ENCODE peak calls at places on chromosomes 13 and 19, in four cellular contexts. R, H, A and V are unnamed samples.

GRCh38 chr19:14463747-14464146 is 11.4 kb downstream of the PTGER1 start:
- DNase-seq in A (no peak), H (no peak), R (no peak), V (no peak)

GRCh38 chr13:95920485-95920884 is 132.7 kb downstream of the UGGT2 start:
- DNase-seq in A (no peak), R (no peak), H (no peak), V (no peak)

GRCh38 chr13:27450921-27451461 is 627 bp upstream of the MTIF3 start:
- DNase-seq in H (peak; percentile 42), A (peak; percentile 82), R (peak; percentile 49), V (peak; percentile 92)

GRCh38 chr19:39448271-39448670 is 2.9 kb downstream of the SUPT5H start:
- DNase-seq in A (no peak), H (no peak), R (no peak), V (no peak)

GRCh38 chr13:112693831-112694497 is 4.1 kb downstream of the ATP11A start:
- DNase-seq in A (no peak), R (no peak), H (peak; percentile 61), V (no peak)

GRCh38 chr19:54653181-54653809 is 9.5 kb upstream of the LILRB4 start:
- DNase-seq in H (no peak), R (no peak), A (no peak), V (peak; percentile 17)

GRCh38 chr13:37058801-37059135 is 720 bp downstream of the SUPT20H start:
- DNase-seq in A (no peak), R (no peak), H (no peak), V (no peak)

GRCh38 chr13:113644800-113645199 is 13.2 kb downstream of the ATP4B start:
- DNase-seq in A (no peak), H (no peak), R (no peak), V (no peak)

GRCh38 chr13:53408306-53408705 is 379.7 kb downstream of the OLFM4 start:
- DNase-seq in A (no peak), R (no peak), H (no peak), V (no peak)

GRCh38 chr13:50125556-50126377 is 110.5 kb downstream of the KCNRG start:
- DNase-seq in H (peak; percentile 95), R (peak; percentile 96), A (peak; percentile 99), V (peak; percentile 91)

GRCh38 chr13:111116830-111117229 is 1.7 kb downstream of the ARHGEF7 start:
- DNase-seq in A (no peak), H (no peak), R (no peak), V (no peak)
- H3K4me3 ChIP-seq in A (no peak overlapping the region), H (peak overlapping the region; percentile 76), R (no peak overlapping the region), V (no peak overlapping the region)

GRCh38 chr19:53132231-53132991 is at the start of gene ZNF415:
- DNase-seq in H (peak; percentile 89), A (peak; percentile 79), R (peak; percentile 79), V (peak; percentile 76)

GRCh38 chr19:53131085-53131484 is 1.6 kb downstream of the ZNF415 start:
- DNase-seq in H (no peak), R (no peak), A (no peak), V (no peak)

GRCh38 chr19:53131732-53132131 is 978 bp downstream of the ZNF415 start:
- DNase-seq in A (no peak), H (no peak), R (no peak), V (no peak)

GRCh38 chr19:53140351-53140750 is 7.6 kb upstream of the ZNF415 start:
- DNase-seq in H (no peak), R (no peak), A (no peak), V (no peak)

DNA sequence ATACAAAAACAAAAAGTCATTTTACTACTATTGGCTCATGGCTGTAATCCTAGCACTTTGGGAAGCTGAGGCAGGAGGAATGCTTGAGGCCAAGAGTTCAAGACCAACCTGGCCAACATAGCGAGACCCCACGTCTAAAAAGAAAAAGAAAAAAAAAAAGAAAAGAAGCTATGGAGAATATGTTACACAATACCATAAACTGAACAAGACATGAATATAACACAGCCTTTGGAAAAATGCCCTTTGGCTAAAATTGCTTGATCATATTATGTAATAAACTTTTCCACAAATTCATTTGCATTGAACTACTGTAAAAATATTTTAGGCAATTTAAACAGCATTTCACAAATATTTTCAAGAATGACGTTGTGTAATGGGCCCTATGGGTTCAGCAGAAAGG is 3.7 kb upstream of the ZNF415 start:
- DNase-seq in H (no peak), R (no peak), A (no peak), V (no peak)
- H3K9me3 ChIP-seq in H (peaks cover 30% of the 10 kb centered on the region), R (peaks cover 53% of the 10 kb centered on the region), A (peaks cover 37% of the 10 kb centered on the region), V (peaks cover 5% of the 10 kb centered on the region)

GRCh38 chr19:1401889-1402217 is 511 bp upstream of the GAMT start:
- DNase-seq in A (no peak), R (no peak), H (no peak), V (no peak)

GRCh38 chr19:1399745-1400144 is 1.6 kb downstream of the GAMT start:
- DNase-seq in R (no peak), A (no peak), H (no peak), V (no peak)

GRCh38 chr19:1400281-1401137 is 833 bp downstream of the GAMT start:
- DNase-seq in R (no peak), A (no peak), H (peak; percentile 71), V (peak; percentile 23)

GRCh38 chr19:1401138-1401888 is at the start of gene GAMT:
- DNase-seq in R (peak; percentile 52), A (no peak), H (peak; percentile 58), V (no peak)

GRCh38 chr19:1402411-1403070 is 1.2 kb upstream of the GAMT start:
- DNase-seq in R (no peak), H (no peak), A (no peak), V (no peak)
- H3K27ac ChIP-seq in R (no peak overlapping the region), H (no peak overlapping the region), A (no peak overlapping the region), V (no peak overlapping the region)

DNA sequence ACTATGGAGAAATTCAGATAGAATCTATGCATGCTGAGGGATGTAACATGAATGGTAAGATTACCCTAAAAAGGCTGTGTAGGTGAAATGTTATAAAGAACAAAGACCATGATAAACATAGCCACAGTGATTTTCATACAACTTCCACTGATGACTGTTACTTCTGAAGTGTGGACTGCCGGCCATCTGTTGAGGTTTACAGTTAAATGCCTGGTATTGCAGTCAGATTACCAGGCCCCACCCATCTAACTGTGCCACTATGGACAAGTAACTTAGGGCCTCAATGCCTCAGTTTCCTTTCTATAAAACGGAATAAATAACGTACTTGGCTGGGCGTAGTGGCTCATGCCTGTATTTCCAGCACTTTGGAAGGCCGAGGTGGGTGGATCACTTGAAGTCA is 395.6 kb downstream of the KLF12 start:
- DNase-seq in A (no peak), R (no peak), H (no peak), V (no peak)
- H3K4me3 ChIP-seq in A (no peak overlapping the region), R (no peak overlapping the region), H (no peak overlapping the region), V (no peak overlapping the region)

DNA sequence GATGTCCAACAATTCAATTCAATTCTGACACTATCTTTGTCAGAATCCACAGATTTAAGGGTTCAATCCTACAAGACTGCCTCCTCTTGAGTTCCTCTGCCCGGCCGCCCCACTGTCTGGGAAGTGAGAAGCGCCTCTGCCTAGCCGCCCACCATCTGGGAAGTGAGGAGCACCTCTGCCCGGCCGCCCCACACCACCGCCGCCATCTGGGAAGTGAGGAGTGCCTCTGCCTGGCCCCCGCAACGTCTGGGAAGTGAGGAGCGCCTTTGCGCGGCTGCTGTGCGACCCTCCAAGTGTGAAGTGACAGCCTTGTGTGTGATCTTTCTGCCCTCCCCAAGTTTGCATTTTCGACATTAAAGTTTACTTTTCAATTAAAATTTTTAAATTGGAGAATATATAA is 6.0 kb downstream of the ZNF614 start:
- DNase-seq in A (no peak), R (no peak), H (no peak), V (no peak)
- H3K9me3 ChIP-seq in A (peaks cover 36% of the 10 kb centered on the region), R (peaks cover 61% of the 10 kb centered on the region), H (peaks cover 39% of the 10 kb centered on the region), V (peaks cover 9% of the 10 kb centered on the region)

DNA sequence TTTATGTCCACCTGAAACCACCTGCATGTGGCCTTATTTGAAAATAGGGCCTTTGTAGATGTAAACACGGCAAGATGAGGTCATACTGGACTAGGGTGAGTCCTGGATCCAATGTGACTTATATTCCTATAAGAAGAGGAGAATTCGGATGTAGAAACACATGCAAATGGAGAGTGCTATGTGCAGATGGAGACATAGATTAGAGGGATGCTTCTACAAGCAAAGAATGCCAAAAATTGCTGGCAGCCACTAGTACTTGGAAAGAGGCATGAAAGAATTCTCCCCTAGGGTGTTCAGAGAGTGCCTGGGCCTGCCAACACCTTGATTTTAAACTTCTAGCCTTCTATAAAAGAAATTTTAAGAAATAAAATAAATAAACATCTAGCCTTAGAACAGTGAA is 226.1 kb downstream of the RFC3 start:
- DNase-seq in R (no peak), H (no peak), A (no peak), V (no peak)
- H3K27ac ChIP-seq in R (no peak overlapping the region), H (no peak overlapping the region), A (no peak overlapping the region), V (no peak overlapping the region)

GRCh38 chr19:17338440-17339078 is 1.2 kb downstream of the GTPBP3 start:
- DNase-seq in H (no peak), R (no peak), A (no peak), V (no peak)
- H3K4me3 ChIP-seq in H (peak overlapping the region; percentile 74), R (peak overlapping the region; percentile 93), A (peak overlapping the region; percentile 95), V (no peak overlapping the region)